ENCODE peak calls at places on chromosomes 2 and 18, in four cellular contexts. W is A549, C is HepG2, F is K562. L is an unnamed sample.

GRCh38 chr18:52310651-52311050 is 29.3 kb upstream of the DCC start:
- DNase-seq in F (no peak), C (no peak), W (no peak), L (no peak)

GRCh38 chr2:54767921-54768320 is 44.5 kb downstream of the EML6 start:
- DNase-seq in F (no peak), W (no peak), C (no peak), L (no peak)

GRCh38 chr2:42171396-42171971 is 2.3 kb downstream of the EML4 start:
- DNase-seq in W (no peak), C (peak; percentile 44), F (no peak), L (no peak)

GRCh38 chr2:8202139-8202538 is 479.7 kb upstream of the ID2 start:
- DNase-seq in W (no peak), C (no peak), F (no peak), L (no peak)

GRCh38 chr18:50675043-50675442 is 115.2 kb downstream of the MAPK4 start:
- DNase-seq in F (no peak), W (no peak), C (no peak), L (no peak)

GRCh38 chr2:29755829-29756228 is 165.6 kb downstream of the ALK start:
- DNase-seq in F (no peak), C (no peak), W (no peak), L (no peak)

GRCh38 chr2:74951211-74951754 is 7.2 kb upstream of the POLE4 start:
- DNase-seq in F (no peak), W (no peak), C (no peak), L (no peak)

GRCh38 chr18:70289351-70290330 is 796 bp downstream of the SOCS6 start:
- DNase-seq in C (no peak), F (peak; percentile 52), W (no peak), L (peak; percentile 60)

GRCh38 chr2:201696151-201696659 is 2.2 kb downstream of the MPP4 start:
- DNase-seq in W (no peak), C (no peak), F (no peak), L (no peak)

GRCh38 chr2:214127178-214127970 is 283.5 kb upstream of the VWC2L start:
- DNase-seq in C (no peak), W (no peak), F (no peak), L (no peak)

GRCh38 chr2:74041726-74042125 is 57.0 kb downstream of the TET3 start:
- DNase-seq in W (no peak), F (no peak), C (no peak), L (no peak)

GRCh38 chr2:230898016-230898415 is 27.0 kb downstream of the GPR55 start:
- DNase-seq in C (no peak), F (no peak), W (no peak), L (no peak)

GRCh38 chr2:56565143-56565542 is 381.4 kb downstream of the CCDC85A start:
- DNase-seq in W (no peak), F (no peak), C (no peak), L (no peak)

DNA sequence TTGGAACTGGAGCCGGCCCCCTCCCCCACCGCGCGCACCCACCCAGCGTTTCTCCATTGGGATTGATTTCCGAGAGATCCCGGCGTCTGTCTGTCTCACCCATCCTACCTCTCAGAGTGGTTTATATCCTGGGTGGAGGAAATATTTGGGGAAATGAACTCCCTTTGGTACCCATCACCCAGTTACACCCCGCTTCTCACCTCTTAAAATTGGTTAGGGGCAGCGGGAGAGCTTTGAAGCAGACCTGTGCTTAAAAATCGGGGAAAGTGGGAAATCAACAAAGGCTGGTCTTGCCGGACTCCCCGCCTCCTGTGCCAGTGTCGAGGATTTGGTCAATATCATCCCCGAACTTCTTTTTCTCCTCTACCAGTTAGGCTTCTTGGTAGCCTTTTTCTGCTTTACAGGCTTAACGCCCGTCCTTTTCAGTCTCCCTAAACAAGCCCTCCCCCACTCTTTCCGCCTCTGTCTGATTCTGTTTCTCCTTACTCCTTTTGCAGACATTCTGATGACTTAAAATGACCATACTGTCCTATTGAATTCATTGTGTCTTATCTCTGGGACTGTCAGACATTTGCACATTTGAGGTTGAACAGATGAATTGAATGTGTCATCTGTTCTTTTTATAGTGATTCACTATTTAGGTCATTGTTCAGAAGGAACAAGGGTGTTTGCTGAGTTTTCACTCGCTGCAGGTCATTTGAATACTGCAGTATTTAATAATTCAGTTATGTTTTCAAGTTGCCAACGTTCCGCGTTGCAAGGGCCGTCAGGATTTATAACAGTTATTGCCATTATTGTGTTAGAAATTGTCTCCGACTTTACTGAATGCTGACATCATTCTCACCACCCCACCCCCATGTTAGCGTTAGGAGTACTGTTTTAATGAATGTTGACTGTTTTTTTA is 934 bp downstream of the ITGAV start:
- DNase-seq in W (peak; percentile 32), C (peak; percentile 48), F (peak; percentile 51), L (no peak)
- TF ChIP-seq HMGXB4 in W (no peak), C (no peak), F (no peak), L (no peak)

GRCh38 chr2:233593201-233593600 is 24.2 kb upstream of the UGT1A8 start:
- DNase-seq in W (no peak), F (no peak), C (no peak), L (no peak)
- TF ChIP-seq HMGXB4 in W (no peak), F (no peak), C (no peak), L (no peak)

GRCh38 chr2:213022987-213023386 is 128.4 kb downstream of the IKZF2 start:
- DNase-seq in C (no peak), W (no peak), F (no peak), L (no peak)
- TF ChIP-seq HMGXB4 in C (no peak), W (no peak), F (no peak), L (no peak)

GRCh38 chr2:215556979-215557378 is 121.1 kb upstream of the FN1 start:
- DNase-seq in C (no peak), W (no peak), F (no peak), L (no peak)
- TF ChIP-seq HMGXB4 in C (no peak), W (no peak), F (no peak), L (no peak)

GRCh38 chr2:64298161-64298560 is 153.9 kb upstream of the PELI1 start:
- DNase-seq in W (no peak), F (no peak), C (no peak), L (no peak)
- TF ChIP-seq HMGXB4 in W (no peak), F (no peak), C (no peak), L (no peak)

DNA sequence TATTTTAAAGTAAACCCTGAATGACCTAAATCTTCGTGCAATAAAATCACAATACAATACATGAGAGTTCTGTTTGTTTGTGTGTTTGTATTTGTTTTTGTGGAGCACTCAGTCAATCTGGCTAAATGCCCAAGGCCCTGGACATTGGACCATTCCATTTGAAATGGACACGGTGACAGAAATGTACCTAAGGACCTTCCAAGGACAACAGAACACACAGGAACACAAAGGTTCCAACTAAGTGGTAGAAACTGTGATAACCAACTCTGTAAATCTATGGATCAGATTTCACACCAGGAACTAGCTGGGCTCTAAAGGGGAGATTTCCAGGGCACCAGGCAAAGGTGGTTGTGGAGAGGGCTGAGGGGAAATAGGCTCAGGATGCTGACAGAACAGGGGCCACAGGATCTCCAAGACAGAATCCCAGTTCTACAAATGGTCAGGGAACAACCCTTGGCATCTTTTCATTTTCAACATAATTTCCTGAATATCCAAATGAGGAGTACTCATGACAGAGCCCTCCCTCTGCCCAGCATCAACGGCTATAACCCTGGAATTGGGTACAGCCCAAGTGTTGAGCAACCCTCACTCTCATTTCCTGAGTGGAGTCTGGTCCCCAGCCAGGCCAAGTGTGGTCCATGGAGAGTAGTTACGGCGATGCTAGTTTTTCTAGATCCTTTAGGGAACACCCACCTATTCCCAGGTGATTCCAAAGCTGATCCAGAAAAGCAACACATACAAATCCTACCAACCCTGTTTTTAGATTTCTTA is 78.4 kb downstream of the NCKAP5 start:
- DNase-seq in C (no peak), F (no peak), W (no peak), L (no peak)
- TF ChIP-seq HMGXB4 in C (no peak), F (no peak), W (no peak), L (no peak)

GRCh38 chr2:129877795-129878775 is 101.4 kb upstream of the RAB6C start:
- DNase-seq in C (no peak), W (peak; percentile 28), F (no peak), L (peak; percentile 33)
- TF ChIP-seq HMGXB4 in C (no peak), W (no peak), F (no peak), L (no peak)

GRCh38 chr18:10332452-10332851 is 122.0 kb upstream of the APCDD1 start:
- DNase-seq in C (no peak), W (no peak), F (no peak), L (no peak)

GRCh38 chr18:10329116-10329515 is 125.3 kb upstream of the APCDD1 start:
- DNase-seq in W (no peak), F (no peak), C (no peak), L (no peak)

DNA sequence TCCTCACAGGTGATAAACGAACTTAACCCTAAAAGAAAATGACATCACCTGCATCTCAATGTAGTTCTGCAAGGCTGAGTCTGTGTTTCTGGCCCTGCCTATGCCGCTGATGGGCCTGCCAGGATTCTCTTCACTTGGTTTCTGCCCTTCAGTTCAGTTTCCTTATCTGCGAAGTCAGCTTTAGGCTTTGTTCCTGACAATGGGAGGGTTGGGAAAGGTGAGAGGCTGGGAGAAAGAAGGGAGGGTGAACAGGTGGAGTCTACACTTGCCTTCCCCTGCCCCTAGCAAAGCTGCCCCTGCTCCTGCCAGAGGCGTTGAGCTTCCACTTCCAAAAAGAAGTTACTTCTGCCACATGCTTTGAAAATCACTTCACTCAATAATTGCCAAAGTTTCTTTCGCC is 124.0 kb upstream of the APCDD1 start:
- DNase-seq in C (no peak), F (no peak), W (no peak), L (no peak)
- TF ChIP-seq HMGXB4 in C (no peak), F (no peak), W (no peak), L (no peak)

GRCh38 chr2:204026294-204026693 is 89.7 kb downstream of the ICOS start:
- DNase-seq in C (no peak), W (no peak), F (no peak), L (peak; percentile 25)
- TF ChIP-seq HMGXB4 in C (no peak), W (no peak), F (no peak), L (no peak)

L was measured in WTC11.